ENCODE peak calls at places on chromosomes 3 and 15, in five cellular contexts. S, D, X, Q and H are unnamed samples.

GRCh38 chr3:194296832-194297666 is 54.1 kb downstream of the CPN2 start:
- DNase-seq in D (peak), Q (no peak), S (no peak), X (no peak), H (peak)

GRCh38 chr3:9397911-9398714 is 698 bp downstream of the SETD5 start:
- DNase-seq in X (no peak), S (peak), Q (no peak), D (no peak), H (peak)

GRCh38 chr15:38482572-38482971 is 28.6 kb downstream of the FAM98B start:
- DNase-seq in D (no peak), X (no peak), S (no peak), Q (no peak), H (no peak)

GRCh38 chr3:65548848-65549625 is 489.7 kb downstream of the MAGI1 start:
- DNase-seq in S (no peak), Q (no peak), D (no peak), X (no peak), H (peak)

GRCh38 chr3:87206070-87206469 is 21.0 kb upstream of the CHMP2B start:
- DNase-seq in D (no peak), S (no peak), Q (no peak), X (no peak), H (peak)

GRCh38 chr15:51931638-51932037 is 39.9 kb downstream of the LEO1 start:
- DNase-seq in D (no peak), S (no peak), X (no peak), Q (no peak), H (no peak)

GRCh38 chr15:98859149-98859548 is 148.4 kb downstream of the PGPEP1L start:
- DNase-seq in S (no peak), X (no peak), Q (no peak), D (no peak), H (no peak)

GRCh38 chr3:108296239-108296638 is at the start of gene HHLA2:
- DNase-seq in Q (no peak), D (no peak), S (no peak), X (no peak), H (no peak)

GRCh38 chr15:91807122-91807521 is 46.4 kb upstream of the SLCO3A1 start:
- DNase-seq in Q (no peak), X (no peak), S (no peak), D (no peak), H (no peak)

GRCh38 chr3:157544501-157545139 is 41.4 kb upstream of the VEPH1 start:
- DNase-seq in D (no peak), X (no peak), S (no peak), Q (no peak), H (no peak)

GRCh38 chr3:12965999-12966846 is 107.0 kb downstream of the IQSEC1 start:
- DNase-seq in S (no peak), D (no peak), Q (no peak), X (no peak), H (no peak)

GRCh38 chr3:127062926-127063325 is 80.0 kb downstream of the PLXNA1 start:
- DNase-seq in Q (no peak), S (no peak), D (no peak), X (no peak), H (no peak)

GRCh38 chr3:23161896-23162570 is 41.1 kb upstream of the UBE2E2 start:
- DNase-seq in Q (peak), X (no peak), D (no peak), S (no peak), H (no peak)

GRCh38 chr15:89912145-89912673 is 543 bp downstream of the ARPIN start:
- DNase-seq in D (no peak), S (no peak), X (no peak), Q (no peak), H (no peak)

GRCh38 chr3:94336076-94336741 is 273.3 kb downstream of the NSUN3 start:
- DNase-seq in S (no peak), Q (no peak), X (no peak), D (peak), H (peak)

GRCh38 chr15:43518073-43518761 is 809 bp downstream of the MAP1A start:
- DNase-seq in S (peak), D (no peak), Q (no peak), X (no peak), H (no peak)

GRCh38 chr15:100987143-100987542 is 68.0 kb downstream of the LRRK1 start:
- DNase-seq in Q (no peak), S (no peak), X (no peak), D (no peak), H (no peak)

GRCh38 chr15:93235926-93236781 is 147.1 kb upstream of the RGMA start:
- DNase-seq in D (no peak), S (no peak), Q (no peak), X (no peak), H (no peak)

GRCh38 chr3:100260081-100260684 is 609 bp upstream of the TBC1D23 start:
- DNase-seq in Q (no peak), D (no peak), S (peak), X (no peak), H (peak)

GRCh38 chr3:126431103-126431534 is 36.4 kb downstream of the CFAP100 start:
- DNase-seq in Q (peak), D (no peak), S (no peak), X (no peak), H (no peak)

GRCh38 chr15:59453474-59454215 is 15.7 kb downstream of the FAM81A start:
- DNase-seq in Q (no peak), D (no peak), S (no peak), X (no peak), H (no peak)

DNA sequence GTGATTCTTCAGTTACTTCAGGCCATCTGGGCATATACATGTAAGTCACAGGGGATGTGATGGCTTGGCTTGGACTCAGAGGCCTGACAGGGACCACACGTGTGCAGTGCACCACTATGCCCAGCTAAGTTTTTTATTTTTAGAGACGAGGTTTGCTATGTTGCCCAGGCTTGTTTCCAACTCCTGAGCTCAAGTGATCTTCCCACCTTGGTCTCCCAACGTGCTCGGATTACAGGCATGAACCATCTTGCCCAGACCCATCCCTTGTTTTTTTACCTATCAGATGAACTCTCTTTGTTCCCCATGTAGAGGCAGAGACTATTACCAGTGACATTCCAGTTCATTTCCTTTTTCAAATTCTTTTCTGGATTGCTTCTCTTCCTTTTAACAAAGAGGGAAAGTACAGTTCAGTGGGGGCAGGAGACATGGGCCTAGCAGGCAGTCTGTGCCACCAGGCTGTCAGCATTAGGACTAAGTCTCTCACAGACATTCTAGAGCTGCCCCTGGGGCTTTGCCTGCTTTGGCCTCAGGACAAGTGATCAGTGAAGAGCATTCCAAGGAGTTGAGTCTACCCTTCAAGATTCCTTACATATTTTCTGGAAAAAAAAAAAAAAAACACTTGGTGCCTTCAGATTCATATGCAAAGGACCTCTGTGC is 103.5 kb upstream of the SLC7A14 start:
- DNase-seq in D (peak), Q (no peak), S (no peak), X (peak), H (no peak)
- TF ChIP-seq CEBPB in D (no peak), Q (no peak), S (no peak), X (no peak), H (no peak)

GRCh38 chr15:71753346-71753745 is 57.0 kb upstream of the NR2E3 start:
- DNase-seq in S (no peak), Q (no peak), X (no peak), D (no peak), H (no peak)
- TF ChIP-seq ATF3 in S (no peak), Q (no peak), X (no peak), D (no peak), H (no peak)

DNA sequence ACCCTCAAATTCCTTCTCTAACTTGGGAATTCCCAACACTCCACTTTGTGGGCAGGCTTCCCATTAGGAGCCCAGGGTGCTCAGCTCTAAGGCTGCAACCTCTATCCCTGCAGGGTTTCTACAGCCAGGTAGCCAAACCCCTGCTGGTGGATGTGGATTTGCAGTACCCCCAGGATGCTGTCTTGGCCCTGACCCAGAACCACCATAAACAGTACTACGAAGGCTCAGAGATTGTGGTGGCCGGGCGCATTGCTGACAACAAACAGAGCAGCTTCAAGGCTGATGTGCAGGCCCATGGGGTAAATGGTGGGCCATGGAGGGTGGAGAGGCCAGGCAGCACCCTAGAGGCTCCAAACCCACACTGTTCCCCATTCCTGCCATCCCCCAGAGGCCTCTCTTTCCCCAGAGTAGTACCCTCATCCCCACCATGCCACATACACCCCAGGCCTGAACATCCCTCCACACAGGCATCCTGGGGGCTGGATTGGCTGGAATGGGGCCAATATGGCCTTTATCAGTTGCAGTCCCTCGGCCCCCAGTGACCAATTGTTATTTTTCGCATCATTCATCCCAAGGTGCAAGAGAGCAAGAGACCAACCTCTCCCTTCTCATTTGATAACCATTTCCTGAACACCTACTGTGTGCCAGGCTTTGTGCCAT is 7.7 kb downstream of the ITIH1 start:
- DNase-seq in S (no peak), D (no peak), X (no peak), Q (no peak), H (no peak)
- TF ChIP-seq CEBPB in S (no peak), D (no peak), X (no peak), Q (no peak), H (no peak)

GRCh38 chr15:28725556-28725955 is 13.3 kb upstream of the GOLGA8M start:
- DNase-seq in Q (no peak), X (no peak), S (no peak), D (no peak), H (no peak)

DNA sequence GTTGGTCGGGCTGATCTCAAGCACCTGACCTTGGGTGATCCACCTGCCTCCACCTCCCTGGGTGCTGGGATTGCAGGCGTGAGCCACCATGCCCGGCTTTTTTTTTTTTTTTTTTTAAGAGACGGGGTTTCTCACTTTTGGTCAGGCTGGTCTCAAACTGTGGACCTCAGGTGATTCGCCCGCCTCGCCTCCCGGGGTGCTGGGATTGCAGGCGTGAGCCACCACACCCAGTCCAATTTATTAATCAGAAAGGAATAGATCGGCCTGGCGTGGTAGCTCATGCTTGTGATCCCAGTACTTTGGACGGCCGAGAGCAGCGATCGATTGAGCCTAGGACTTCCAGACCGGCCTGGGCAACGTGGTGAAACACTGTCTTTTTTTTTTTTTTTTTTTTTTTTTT is 13.9 kb upstream of the GOLGA8M start:
- DNase-seq in Q (no peak), X (no peak), S (no peak), D (no peak), H (no peak)
- TF ChIP-seq ATF3 in Q (no peak), X (no peak), S (no peak), D (no peak), H (no peak)

DNA sequence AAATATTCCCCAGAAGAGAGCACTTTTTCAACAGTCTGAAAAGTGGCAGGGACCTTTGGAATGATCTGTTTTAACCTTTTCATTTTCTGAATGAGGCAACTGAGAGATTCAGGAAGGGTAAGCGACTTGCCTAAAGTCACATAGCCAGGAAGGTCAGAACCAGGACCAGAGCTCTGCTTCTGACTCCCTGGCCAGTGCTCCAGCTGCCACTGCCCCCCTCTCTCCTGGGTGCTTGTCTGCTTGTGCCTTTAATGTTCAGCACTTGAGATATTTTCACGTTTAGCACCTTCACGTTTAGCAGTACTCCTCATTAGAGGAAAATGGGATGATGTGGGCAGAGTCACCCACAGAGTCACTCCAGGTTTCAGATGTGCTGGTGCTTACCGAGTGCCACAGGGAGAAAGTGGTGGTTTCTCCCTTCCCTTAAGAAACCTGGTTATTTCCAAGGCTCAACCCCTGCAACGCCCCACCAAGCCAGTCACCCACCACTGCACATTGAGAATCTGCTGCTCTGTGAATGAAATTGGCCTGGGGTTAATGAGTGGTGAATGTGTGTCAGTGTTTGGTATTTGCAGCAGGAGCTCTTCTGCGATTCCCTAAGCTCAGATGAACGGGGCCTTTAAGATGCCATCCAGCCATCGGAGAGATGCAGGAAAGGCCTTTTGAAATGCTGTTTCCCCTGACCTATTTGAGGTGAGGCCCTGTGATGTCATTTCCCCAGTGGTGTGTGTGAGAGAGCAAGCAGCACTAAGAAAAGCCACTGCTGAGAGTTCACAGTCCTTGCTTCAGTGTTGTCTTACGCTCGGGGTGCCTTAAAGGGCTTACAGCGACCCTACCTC is 68.6 kb downstream of the SMAD3 start:
- DNase-seq in Q (no peak), S (no peak), X (no peak), D (no peak), H (no peak)
- TF ChIP-seq CEBPB in Q (no peak), S (no peak), X (no peak), D (no peak), H (no peak)

GRCh38 chr15:33194704-33195261 is at the start of gene FMN1:
- DNase-seq in Q (peak), S (peak), X (peak), D (peak), H (no peak)
- TF ChIP-seq ATF3 in Q (no peak), S (no peak), X (no peak), D (no peak), H (no peak)

GRCh38 chr15:40337597-40337996 is 3.1 kb downstream of the CCDC9B start:
- DNase-seq in Q (no peak), D (no peak), X (no peak), S (no peak), H (no peak)

GRCh38 chr15:40340038-40340739 is 550 bp downstream of the CCDC9B start:
- DNase-seq in S (no peak), D (no peak), Q (no peak), X (no peak), H (no peak)

GRCh38 chr15:40338041-40338657 is 2.6 kb downstream of the CCDC9B start:
- DNase-seq in X (no peak), Q (no peak), D (peak), S (peak), H (peak)

GRCh38 chr15:40339621-40339945 is 1.2 kb downstream of the CCDC9B start:
- DNase-seq in S (no peak), X (no peak), D (no peak), Q (no peak), H (no peak)

GRCh38 chr15:40338921-40339620 is 1.7 kb downstream of the CCDC9B start:
- DNase-seq in D (peak), X (no peak), Q (no peak), S (no peak), H (peak)
- TF ChIP-seq CEBPB in D (no peak), X (no peak), Q (no peak), S (no peak), H (no peak)

GRCh38 chr3:76242886-76243753 is 457.8 kb upstream of the ZNF717 start:
- DNase-seq in S (no peak), Q (no peak), X (no peak), D (no peak), H (no peak)

GRCh38 chr3:76245622-76246021 is 460.3 kb upstream of the ZNF717 start:
- DNase-seq in D (no peak), X (no peak), S (no peak), Q (no peak), H (no peak)

GRCh38 chr3:76245073-76245472 is 459.7 kb upstream of the ZNF717 start:
- DNase-seq in X (no peak), D (no peak), Q (no peak), S (no peak), H (no peak)
- TF ChIP-seq ATF3 in X (no peak), D (no peak), Q (no peak), S (no peak), H (no peak)